ENCODE peak calls at places on chromosomes 3 and 15, in eight cellular contexts. V, Q, K, H, S, G, C and R are unnamed samples.
A peak's percentile ranks its signal among the peaks of the same experiment; 100 is the strongest.

GRCh38 chr15:59105839-59106238 is 893 bp downstream of the CCNB2 start:
- ATAC-seq in V (no peak), Q (no peak), K (no peak), H (no peak), S (no peak), G (no peak), C (no peak), R (no peak)

GRCh38 chr15:27465213-27465612 is 494.2 kb downstream of the GABRG3 start:
- ATAC-seq in V (no peak), Q (no peak), K (no peak), H (no peak), S (no peak), G (no peak), C (no peak), R (no peak)

GRCh38 chr3:58965870-58966269 is 84.0 kb downstream of the CFAP20DC start:
- ATAC-seq in V (no peak), Q (no peak), K (no peak), H (no peak), S (no peak), G (no peak), C (no peak), R (no peak)

GRCh38 chr3:134985841-134986520 is 190.9 kb downstream of the EPHB1 start:
- ATAC-seq in V (no peak), Q (peak; percentile 56), K (no peak), H (no peak), S (no peak), G (no peak), C (no peak), R (no peak)

GRCh38 chr3:71125729-71126128 is 457.8 kb downstream of the FOXP1 start:
- ATAC-seq in V (no peak), Q (no peak), K (no peak), H (no peak), S (no peak), G (no peak), C (no peak), R (no peak)

GRCh38 chr3:115990669-115991068 is 367.4 kb downstream of the GAP43 start:
- ATAC-seq in V (no peak), Q (no peak), K (no peak), H (no peak), S (no peak), G (no peak), C (no peak), R (no peak)

GRCh38 chr3:57043518-57043917 is 16.9 kb upstream of the SPATA12 start:
- ATAC-seq in V (no peak), Q (no peak), K (no peak), H (no peak), S (no peak), G (no peak), C (no peak), R (no peak)

GRCh38 chr3:17631617-17632016 is 110.8 kb downstream of the TBC1D5 start:
- ATAC-seq in V (no peak), Q (no peak), K (no peak), H (no peak), S (no peak), G (peak; percentile 13), C (no peak), R (no peak)

GRCh38 chr15:52124270-52124878 is 11.8 kb upstream of the BCL2L10 start:
- ATAC-seq in V (peak; percentile 78), Q (no peak), K (no peak), H (peak; percentile 66), S (peak; percentile 58), G (peak; percentile 21), C (no peak), R (no peak)

GRCh38 chr3:48408823-48409281 is 21.0 kb downstream of the PLXNB1 start:
- ATAC-seq in V (no peak), Q (no peak), K (no peak), H (no peak), S (no peak), G (no peak), C (no peak), R (no peak)

GRCh38 chr3:12380408-12380795 is 91.5 kb downstream of the PPARG start:
- ATAC-seq in V (no peak), Q (no peak), K (no peak), H (no peak), S (no peak), G (no peak), C (no peak), R (no peak)

GRCh38 chr3:65350786-65351476 is 663.1 kb upstream of the ADAMTS9 start:
- ATAC-seq in V (no peak), Q (no peak), K (no peak), H (no peak), S (no peak), G (no peak), C (no peak), R (no peak)

GRCh38 chr3:30112904-30113484 is 493.4 kb upstream of the TGFBR2 start:
- ATAC-seq in V (no peak), Q (no peak), K (no peak), H (peak; percentile 70), S (peak; percentile 24), G (peak; percentile 59), C (no peak), R (peak; percentile 28)

GRCh38 chr3:67381667-67382272 is 272.6 kb downstream of the SUCLG2 start:
- ATAC-seq in V (no peak), Q (no peak), K (no peak), H (no peak), S (no peak), G (no peak), C (no peak), R (no peak)

GRCh38 chr3:196726788-196727675 is 12.6 kb upstream of the PAK2 start:
- ATAC-seq in V (peak; percentile 86), Q (no peak), K (peak; percentile 96), H (no peak), S (no peak), G (no peak), C (no peak), R (no peak)

GRCh38 chr3:123229145-123229544 is 27.4 kb downstream of the SEC22A start:
- ATAC-seq in V (no peak), Q (no peak), K (no peak), H (no peak), S (no peak), G (no peak), C (no peak), R (no peak)

GRCh38 chr3:49807427-49808114 is 4.5 kb downstream of the INKA1 start:
- ATAC-seq in V (no peak), Q (no peak), K (no peak), H (no peak), S (no peak), G (no peak), C (no peak), R (no peak)

GRCh38 chr15:66644815-66645345 is 57.2 kb upstream of the SMAD6 start:
- ATAC-seq in V (no peak), Q (no peak), K (no peak), H (no peak), S (no peak), G (no peak), C (no peak), R (no peak)

GRCh38 chr3:185846041-185846440 is 21.2 kb upstream of the IGF2BP2 start:
- ATAC-seq in V (no peak), Q (no peak), K (no peak), H (no peak), S (no peak), G (no peak), C (peak; percentile 52), R (no peak)

GRCh38 chr15:67820147-67820991 is 4.9 kb upstream of the SKOR1 start:
- ATAC-seq in V (no peak), Q (no peak), K (peak; percentile 5), H (no peak), S (no peak), G (no peak), C (no peak), R (no peak)

GRCh38 chr15:60073441-60073840 is 69.3 kb downstream of the FOXB1 start:
- ATAC-seq in V (no peak), Q (no peak), K (no peak), H (no peak), S (no peak), G (no peak), C (no peak), R (no peak)

GRCh38 chr15:80482686-80483085 is 78.5 kb downstream of the ARNT2 start:
- ATAC-seq in V (no peak), Q (no peak), K (no peak), H (no peak), S (no peak), G (no peak), C (no peak), R (no peak)
- H3K4me1 ChIP-seq in V (no peaks in the 10 kb centered on the region), Q (no peaks in the 10 kb centered on the region), K (no peaks in the 10 kb centered on the region), H (no peaks in the 10 kb centered on the region), S (peaks cover 5% of the 10 kb centered on the region), G (peaks cover 15% of the 10 kb centered on the region), C (peaks cover 14% of the 10 kb centered on the region), R (peaks cover 6% of the 10 kb centered on the region)

DNA sequence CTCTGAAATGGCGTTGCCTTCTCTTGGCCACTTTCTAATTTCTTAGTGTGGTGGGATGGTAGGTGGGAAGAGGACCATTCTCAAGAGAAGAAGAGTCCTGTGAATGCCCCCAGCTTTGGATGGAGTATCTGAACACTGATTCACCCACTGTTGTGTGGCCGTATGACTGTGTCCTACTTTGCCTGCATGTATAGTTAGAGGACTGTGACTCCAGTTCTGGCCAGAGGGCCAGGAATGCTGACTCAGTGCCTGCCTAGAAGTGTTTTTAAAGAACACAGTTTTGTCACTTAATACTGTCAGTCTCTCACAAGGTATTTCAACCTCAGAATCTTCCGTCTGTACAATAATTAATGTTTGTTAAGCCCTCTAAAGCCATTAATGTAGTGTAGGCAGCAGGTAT is 2.1 kb downstream of the SEC61A1 start:
- ATAC-seq in V (no peak), Q (no peak), K (no peak), H (no peak), S (no peak), G (no peak), C (no peak), R (no peak)
- H3K4me3 ChIP-seq in V (no peak overlapping the region), Q (no peak overlapping the region), K (peak overlapping the region; percentile 97), H (peak overlapping the region; percentile 9), S (no peak overlapping the region), G (peak overlapping the region; percentile 85), C (peak overlapping the region; percentile 94), R (peak overlapping the region; percentile 75)

DNA sequence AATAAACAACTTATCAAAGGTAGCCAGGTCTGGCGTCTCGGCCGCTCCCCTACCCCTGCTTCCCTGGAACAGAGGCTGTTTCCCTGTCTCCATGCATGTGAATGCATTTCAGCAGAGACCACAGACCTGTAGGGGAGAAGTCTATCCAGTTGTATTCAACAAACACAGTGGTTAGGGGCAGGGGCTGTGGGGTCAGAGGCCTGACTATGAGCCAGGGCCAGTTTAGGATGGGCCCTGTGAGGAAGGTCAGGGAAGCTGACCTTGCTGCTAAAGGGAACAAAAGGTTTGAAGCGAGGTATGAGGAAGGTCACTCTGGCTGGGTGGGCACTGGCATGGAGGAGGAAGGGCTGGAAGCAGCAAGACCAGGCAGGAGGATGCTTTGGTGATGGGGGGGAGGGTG is 184.6 kb downstream of the XXYLT1 start:
- ATAC-seq in V (no peak), Q (no peak), K (no peak), H (no peak), S (no peak), G (no peak), C (no peak), R (no peak)
- H3K4me1 ChIP-seq in V (peaks cover 26% of the 10 kb centered on the region), Q (no peaks in the 10 kb centered on the region), K (peaks cover 3% of the 10 kb centered on the region), H (no peaks in the 10 kb centered on the region), S (peaks cover 7% of the 10 kb centered on the region), G (no peaks in the 10 kb centered on the region), C (peaks cover 18% of the 10 kb centered on the region), R (no peaks in the 10 kb centered on the region)

DNA sequence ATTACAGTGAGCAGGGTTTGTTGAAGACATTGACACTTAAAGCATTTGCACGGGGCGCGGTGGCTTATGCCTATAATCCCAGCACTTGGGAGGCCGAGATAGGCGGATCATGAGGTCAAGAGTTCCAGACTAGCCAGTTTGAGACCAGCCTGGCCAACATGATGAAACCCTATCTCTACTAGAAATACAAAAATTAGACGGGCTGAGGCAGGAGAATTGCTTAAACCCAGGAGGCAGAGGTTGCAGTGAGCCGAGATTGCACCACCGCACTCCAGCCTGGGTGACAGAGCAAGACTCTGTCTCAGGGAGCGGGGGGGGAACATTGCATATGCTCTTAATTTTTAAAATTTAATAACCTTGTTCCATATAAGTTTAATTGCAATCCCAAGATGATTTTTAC is 11.9 kb downstream of the STT3B start:
- ATAC-seq in V (no peak), Q (peak; percentile 29), K (no peak), H (peak; percentile 53), S (no peak), G (no peak), C (peak; percentile 53), R (no peak)
- H3K4me3 ChIP-seq in V (no peak overlapping the region), Q (no peak overlapping the region), K (no peak overlapping the region), H (no peak overlapping the region), S (no peak overlapping the region), G (no peak overlapping the region), C (no peak overlapping the region), R (no peak overlapping the region)